ENCODE peak calls at places on chromosomes 11 and 22, in five cellular contexts. G is ecto neural progenitor cell, T is activated T-cell treated with anti-CD3 and anti-CD28 coated beads for 1 hour, A is neural crest cell, C is AG04450. Q is an unnamed sample.

GRCh38 chr11:83025267-83025704 is 46.4 kb downstream of the RAB30 start:
- DNase-seq in C (no peak), A (no peak), G (no peak), T (no peak), Q (no peak)

GRCh38 chr11:70220920-70221319 is 17.8 kb downstream of the FADD start:
- DNase-seq in T (no peak), A (no peak), C (no peak), G (no peak), Q (no peak)

GRCh38 chr11:125264091-125265022 is 99.8 kb downstream of the PKNOX2 start:
- DNase-seq in C (no peak), A (no peak), T (no peak), G (no peak), Q (no peak)

GRCh38 chr11:16856022-16856471 is 117.6 kb downstream of the C11orf58 start:
- DNase-seq in C (no peak), A (no peak), T (no peak), G (no peak), Q (no peak)

GRCh38 chr11:62553839-62554361 is 7.3 kb upstream of the AHNAK start:
- DNase-seq in G (no peak), T (no peak), A (no peak), C (peak; percentile 51), Q (no peak)

GRCh38 chr11:13314676-13315394 is 37.2 kb downstream of the BMAL1 start:
- DNase-seq in A (no peak), T (no peak), C (no peak), G (no peak), Q (no peak)

GRCh38 chr22:24400726-24401596 is 26.4 kb upstream of the ADORA2A start:
- DNase-seq in G (no peak), A (no peak), T (no peak), C (no peak), Q (no peak)

GRCh38 chr11:59550368-59550841 is 39.1 kb downstream of the OR4D9 start:
- DNase-seq in C (peak; percentile 92), G (peak; percentile 92), T (peak; percentile 77), A (peak; percentile 84), Q (peak; percentile 85)

GRCh38 chr11:108618529-108618928 is 25.0 kb upstream of the EXPH5 start:
- DNase-seq in T (no peak), A (no peak), C (no peak), G (no peak), Q (no peak)

GRCh38 chr11:57638005-57638760 is 11.5 kb downstream of the YPEL4 start:
- DNase-seq in A (peak; percentile 72), G (peak; percentile 94), C (peak; percentile 58), T (no peak), Q (no peak)

GRCh38 chr22:22074634-22075381 is 92.2 kb upstream of the TOP3B start:
- DNase-seq in C (no peak), A (no peak), G (no peak), T (no peak), Q (no peak)

GRCh38 chr11:36385121-36385530 is 89.0 kb downstream of the PRR5L start:
- DNase-seq in T (no peak), A (no peak), C (peak; percentile 72), G (no peak), Q (no peak)

GRCh38 chr11:111911563-111912401 is at the start of gene CRYAB:
- DNase-seq in T (no peak), C (peak; percentile 24), A (no peak), G (no peak), Q (peak; percentile 99)

GRCh38 chr11:127003260-127003981 is 2.9 kb upstream of the KIRREL3 start:
- DNase-seq in G (peak; percentile 88), A (peak; percentile 63), T (no peak), C (no peak), Q (no peak)

GRCh38 chr22:37521236-37521739 is 2.1 kb upstream of the CARD10 start:
- DNase-seq in G (no peak), C (no peak), A (no peak), T (no peak), Q (no peak)

Q was measured in coronary artery.